ENCODE peak calls at places on chromosomes 2 and 18, in four cellular contexts. L is kidney tubule cell, E is NCI-H2029, O is OCI-M1. T is an unnamed sample.

GRCh38 chr2:29606105-29606871 is 315.1 kb downstream of the ALK start:
- DNase-seq in L (peak; percentile 96), E (peak; percentile 19), O (no peak), T (peak; percentile 40)

GRCh38 chr18:68017385-68017784 is 500.9 kb upstream of the DSEL start:
- DNase-seq in L (no peak), E (no peak), O (peak; percentile 56), T (no peak)

GRCh38 chr18:24530630-24531111 is 70.2 kb downstream of the HRH4 start:
- DNase-seq in L (peak; percentile 75), E (no peak), O (peak; percentile 71), T (peak; percentile 96)

GRCh38 chr18:77178559-77178958 is 46.0 kb upstream of the MBP start:
- DNase-seq in L (no peak), E (no peak), O (peak; percentile 3), T (peak; percentile 66)

GRCh38 chr18:79544386-79544963 is 135.1 kb upstream of the CTDP1 start:
- DNase-seq in L (no peak), E (no peak), O (no peak), T (no peak)

GRCh38 chr2:14633031-14633430 is 514 bp downstream of the LRATD1 start:
- DNase-seq in L (peak; percentile 41), E (peak; percentile 11), O (peak; percentile 32), T (no peak)

GRCh38 chr2:42753188-42753813 is 10.6 kb downstream of the OXER1 start:
- DNase-seq in L (no peak), E (no peak), O (peak; percentile 70), T (peak; percentile 71)

GRCh38 chr2:205654878-205655601 is 27.3 kb upstream of the NRP2 start:
- DNase-seq in L (peak; percentile 89), E (no peak), O (peak; percentile 32), T (no peak)